ENCODE peak calls at places on chromosomes 13 and 19, in seven cellular contexts. L is heart left ventricle, C is spleen, B is sigmoid colon, H is psoas muscle, G is tibial nerve, Q is prostate gland. U is an unnamed sample.
A peak's percentile ranks its signal among the peaks of the same experiment; 100 is the strongest.

GRCh38 chr13:73657821-73658540 is 476.2 kb downstream of the KLF12 start:
- DNase-seq in L (peak; percentile 63), C (no peak), B (no peak), H (peak; percentile 39), G (peak; percentile 36), Q (no peak), U (peak; percentile 30)

GRCh38 chr19:13644648-13645047 is 119.7 kb upstream of the MRI1 start:
- DNase-seq in L (no peak), C (no peak), B (no peak), H (no peak), G (no peak), Q (no peak), U (no peak)

GRCh38 chr13:30388401-30389283 is 33.7 kb upstream of the UBE2L5 start:
- DNase-seq in L (no peak), C (no peak), B (peak; percentile 90), H (peak; percentile 58), G (peak; percentile 41), Q (peak; percentile 68), U (no peak)

GRCh38 chr19:3163230-3163886 is 15.2 kb upstream of the S1PR4 start:
- DNase-seq in L (peak; percentile 67), C (peak; percentile 94), B (peak; percentile 82), H (no peak), G (peak; percentile 32), Q (peak; percentile 33), U (no peak)

GRCh38 chr13:51818771-51819511 is 15.0 kb upstream of the DHRS12 start:
- DNase-seq in L (no peak), C (no peak), B (peak; percentile 76), H (peak; percentile 30), G (no peak), Q (no peak), U (no peak)

GRCh38 chr19:15280915-15281683 is 48.9 kb upstream of the EPHX3 start:
- DNase-seq in L (peak; percentile 90), C (no peak), B (peak; percentile 94), H (peak; percentile 91), G (peak; percentile 75), Q (peak; percentile 79), U (no peak)

GRCh38 chr13:36904219-36904618 is 15.8 kb downstream of the SMAD9 start:
- DNase-seq in L (no peak), C (no peak), B (no peak), H (no peak), G (no peak), Q (no peak), U (no peak)

GRCh38 chr19:2477732-2478191 is 1.8 kb downstream of the GADD45B start:
- DNase-seq in L (no peak), C (peak; percentile 84), B (peak; percentile 81), H (no peak), G (no peak), Q (peak; percentile 36), U (no peak)

GRCh38 chr13:111179908-111180756 is 65.0 kb downstream of the ARHGEF7 start:
- DNase-seq in L (no peak), C (no peak), B (no peak), H (no peak), G (no peak), Q (no peak), U (no peak)

GRCh38 chr13:52955505-52955904 is 73.1 kb upstream of the OLFM4 start:
- DNase-seq in L (no peak), C (no peak), B (no peak), H (no peak), G (no peak), Q (no peak), U (no peak)

GRCh38 chr19:17969096-17969792 is 2.3 kb downstream of the KCNN1 start:
- DNase-seq in L (no peak), C (no peak), B (no peak), H (no peak), G (no peak), Q (no peak), U (no peak)

GRCh38 chr19:2246801-2247361 is 2.2 kb upstream of the AMH start:
- DNase-seq in L (peak; percentile 73), C (no peak), B (no peak), H (peak; percentile 73), G (no peak), Q (no peak), U (no peak)

GRCh38 chr19:28393574-28394336 is 819.2 kb downstream of the UQCRFS1 start:
- DNase-seq in L (no peak), C (no peak), B (no peak), H (no peak), G (no peak), Q (no peak), U (no peak)

GRCh38 chr13:112441779-112442310 is 65.7 kb downstream of the SPACA7 start:
- DNase-seq in L (no peak), C (peak; percentile 66), B (no peak), H (no peak), G (no peak), Q (no peak), U (no peak)

GRCh38 chr13:45518525-45519235 is 53.9 kb downstream of the COG3 start:
- DNase-seq in L (no peak), C (no peak), B (no peak), H (no peak), G (no peak), Q (no peak), U (no peak)

GRCh38 chr13:34349091-34349722 is 531.3 kb downstream of the RFC3 start:
- DNase-seq in L (peak; percentile 77), C (no peak), B (peak; percentile 78), H (peak; percentile 52), G (peak; percentile 77), Q (no peak), U (no peak)

GRCh38 chr19:46979103-46979769 is 40.4 kb upstream of the NPAS1 start:
- DNase-seq in L (peak; percentile 42), C (no peak), B (no peak), H (no peak), G (no peak), Q (peak; percentile 76), U (no peak)
- TF ChIP-seq CTCF in L (no peak), C (no peak), B (no peak), H (no peak), G (no peak), Q (no peak), U (no peak)

GRCh38 chr19:48962029-48962848 is 2.9 kb upstream of the FTL start:
- DNase-seq in L (peak; percentile 80), C (peak; percentile 96), B (peak; percentile 80), H (peak; percentile 52), G (peak; percentile 44), Q (peak; percentile 46), U (no peak)
- H3K27ac ChIP-seq in L (no peak overlapping the region), C (peak overlapping the region; percentile 70), B (peak overlapping the region; percentile 93), H (peak overlapping the region; percentile 89), G (peak overlapping the region; percentile 96), Q (peak overlapping the region; percentile 22), U (peak overlapping the region; percentile 98)

DNA sequence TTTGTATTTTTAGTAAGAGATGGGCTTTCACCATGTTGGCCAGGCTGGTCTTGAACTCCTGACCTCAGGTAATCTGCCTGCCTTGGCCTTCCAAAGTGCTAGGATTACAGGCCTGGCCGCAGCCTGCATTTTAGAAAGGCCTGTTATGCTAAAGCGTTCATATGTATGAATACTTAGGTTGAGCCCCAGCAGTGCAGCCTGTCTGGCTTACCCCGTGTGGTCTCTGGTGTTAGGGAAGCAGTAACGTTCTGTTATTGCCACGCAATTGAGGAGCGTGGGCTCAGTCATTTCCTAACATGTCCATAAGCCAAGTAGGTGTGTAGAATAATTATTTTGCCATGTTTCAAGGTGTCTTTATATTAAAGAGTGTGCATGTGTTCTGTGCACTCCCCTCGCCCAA is 14.3 kb downstream of the HNRNPM start:
- DNase-seq in L (no peak), C (no peak), B (no peak), H (no peak), G (no peak), Q (no peak), U (no peak)
- H3K4me1 ChIP-seq in L (peaks cover 87% of the 10 kb centered on the region), C (peaks cover 98% of the 10 kb centered on the region), B (peaks cover 85% of the 10 kb centered on the region), H (peaks cover 97% of the 10 kb centered on the region), G (peaks cover 83% of the 10 kb centered on the region), Q (peaks cover 44% of the 10 kb centered on the region), U (peaks cover 68% of the 10 kb centered on the region)

GRCh38 chr19:11558881-11559828 is at the start of gene ELOF1:
- DNase-seq in L (peak; percentile 99), C (peak; percentile 99), B (peak; percentile 99), H (peak; percentile 98), G (peak; percentile 92), Q (peak; percentile 98), U (peak; percentile 95)
- TF ChIP-seq CTCF in L (peak; percentile 33), C (no peak), B (no peak), H (no peak), G (no peak), Q (no peak), U (peak; percentile 22)

GRCh38 chr19:954272-954671 is 28.4 kb downstream of the ARID3A start:
- DNase-seq in L (no peak), C (no peak), B (no peak), H (no peak), G (no peak), Q (no peak), U (no peak)

GRCh38 chr19:953501-954271 is 27.9 kb downstream of the ARID3A start:
- DNase-seq in L (no peak), C (no peak), B (no peak), H (no peak), G (no peak), Q (no peak), U (no peak)

GRCh38 chr19:954672-955494 is 29.0 kb downstream of the ARID3A start:
- DNase-seq in L (no peak), C (no peak), B (no peak), H (no peak), G (no peak), Q (no peak), U (no peak)

GRCh38 chr19:956747-957451 is 27.2 kb upstream of the WDR18 start:
- DNase-seq in L (no peak), C (no peak), B (no peak), H (no peak), G (no peak), Q (no peak), U (no peak)

GRCh38 chr19:955803-956746 is 28.1 kb upstream of the WDR18 start:
- DNase-seq in L (no peak), C (no peak), B (no peak), H (no peak), G (no peak), Q (no peak), U (no peak)
- H3K27ac ChIP-seq in L (no peak overlapping the region), C (no peak overlapping the region), B (no peak overlapping the region), H (no peak overlapping the region), G (no peak overlapping the region), Q (no peak overlapping the region), U (no peak overlapping the region)

GRCh38 chr13:50191004-50191403 is 175.8 kb downstream of the KCNRG start:
- DNase-seq in L (no peak), C (no peak), B (no peak), H (no peak), G (no peak), Q (no peak), U (no peak)
- H3K4me1 ChIP-seq in L (no peaks in the 10 kb centered on the region), C (no peaks in the 10 kb centered on the region), B (no peaks in the 10 kb centered on the region), H (no peaks in the 10 kb centered on the region), G (no peaks in the 10 kb centered on the region), Q (no peaks in the 10 kb centered on the region), U (no peaks in the 10 kb centered on the region)

GRCh38 chr13:109744512-109745051 is 41.8 kb downstream of the IRS2 start:
- DNase-seq in L (peak; percentile 74), C (no peak), B (peak; percentile 82), H (peak; percentile 32), G (peak; percentile 67), Q (peak; percentile 69), U (no peak)
- TF ChIP-seq CTCF in L (no peak), C (no peak), B (no peak), H (no peak), G (no peak), Q (no peak), U (no peak)